ENCODE peak calls at places on chromosomes 7 and 10, in seven cellular contexts. One of them, this sample, is unnamed.

GRCh38 chr7:98760201-98760651 is 109.6 kb downstream of the TMEM130 start:
- DNase-seq in putamen: peak; percentile 28
- DNase-seq in skeletal muscle cell: no peak
- DNase-seq in HTR-8/SVneo: no peak
- DNase-seq in A549: no peak
- DNase-seq in neural crest cell: no peak
- DNase-seq in EH: peak; percentile 60
- DNase-seq in this sample: peak; percentile 13

GRCh38 chr7:127903913-127904705 is 127.1 kb downstream of the LRRC4 start:
- DNase-seq in putamen: no peak
- DNase-seq in skeletal muscle cell: no peak
- DNase-seq in HTR-8/SVneo: no peak
- DNase-seq in A549: no peak
- DNase-seq in neural crest cell: no peak
- DNase-seq in EH: no peak
- DNase-seq in this sample: no peak

GRCh38 chr10:72334196-72334831 is 20.4 kb downstream of the DNAJB12 start:
- DNase-seq in putamen: peak; percentile 83
- DNase-seq in skeletal muscle cell: peak; percentile 60
- DNase-seq in HTR-8/SVneo: no peak
- DNase-seq in A549: no peak
- DNase-seq in neural crest cell: peak; percentile 57
- DNase-seq in EH: no peak
- DNase-seq in this sample: no peak

GRCh38 chr10:2575460-2575859 is 491.9 kb upstream of the PFKP start:
- DNase-seq in putamen: no peak
- DNase-seq in skeletal muscle cell: no peak
- DNase-seq in HTR-8/SVneo: no peak
- DNase-seq in A549: no peak
- DNase-seq in neural crest cell: no peak
- DNase-seq in EH: no peak
- DNase-seq in this sample: no peak

GRCh38 chr10:113283189-113283588 is 269.7 kb upstream of the HABP2 start:
- DNase-seq in putamen: no peak
- DNase-seq in skeletal muscle cell: no peak
- DNase-seq in HTR-8/SVneo: no peak
- DNase-seq in A549: peak; percentile 27
- DNase-seq in neural crest cell: no peak
- DNase-seq in EH: no peak
- DNase-seq in this sample: no peak

GRCh38 chr10:50501478-50501877 is 122.3 kb downstream of the SGMS1 start:
- DNase-seq in putamen: no peak
- DNase-seq in skeletal muscle cell: peak; percentile 28
- DNase-seq in HTR-8/SVneo: peak; percentile 48
- DNase-seq in A549: no peak
- DNase-seq in neural crest cell: no peak
- DNase-seq in EH: peak; percentile 38
- DNase-seq in this sample: no peak

GRCh38 chr7:33539198-33539597 is 366.1 kb upstream of the BMPER start:
- DNase-seq in putamen: no peak
- DNase-seq in skeletal muscle cell: no peak
- DNase-seq in HTR-8/SVneo: no peak
- DNase-seq in A549: no peak
- DNase-seq in neural crest cell: no peak
- DNase-seq in EH: no peak
- DNase-seq in this sample: no peak

GRCh38 chr7:87369216-87369615 is 23.8 kb downstream of the CROT start:
- DNase-seq in putamen: no peak
- DNase-seq in skeletal muscle cell: no peak
- DNase-seq in HTR-8/SVneo: no peak
- DNase-seq in A549: no peak
- DNase-seq in neural crest cell: no peak
- DNase-seq in EH: no peak
- DNase-seq in this sample: no peak

GRCh38 chr7:113629244-113629643 is 289.6 kb downstream of the PPP1R3A start:
- DNase-seq in putamen: no peak
- DNase-seq in skeletal muscle cell: no peak
- DNase-seq in HTR-8/SVneo: no peak
- DNase-seq in A549: no peak
- DNase-seq in neural crest cell: no peak
- DNase-seq in EH: no peak
- DNase-seq in this sample: no peak

GRCh38 chr7:93690021-93690420 is 115.5 kb upstream of the CALCR start:
- DNase-seq in putamen: no peak
- DNase-seq in skeletal muscle cell: no peak
- DNase-seq in HTR-8/SVneo: no peak
- DNase-seq in A549: no peak
- DNase-seq in neural crest cell: no peak
- DNase-seq in EH: no peak
- DNase-seq in this sample: no peak

GRCh38 chr10:77144664-77145063 is 492.9 kb downstream of the KCNMA1 start:
- DNase-seq in putamen: no peak
- DNase-seq in skeletal muscle cell: no peak
- DNase-seq in HTR-8/SVneo: no peak
- DNase-seq in A549: no peak
- DNase-seq in neural crest cell: no peak
- DNase-seq in EH: no peak
- DNase-seq in this sample: no peak

GRCh38 chr7:141562036-141562435 is 10.8 kb downstream of the AGK start:
- DNase-seq in putamen: no peak
- DNase-seq in skeletal muscle cell: no peak
- DNase-seq in HTR-8/SVneo: no peak
- DNase-seq in A549: no peak
- DNase-seq in neural crest cell: no peak
- DNase-seq in EH: no peak
- DNase-seq in this sample: no peak

GRCh38 chr10:103889121-103889720 is 28.8 kb downstream of the STN1 start:
- DNase-seq in putamen: no peak
- DNase-seq in skeletal muscle cell: no peak
- DNase-seq in HTR-8/SVneo: no peak
- DNase-seq in A549: no peak
- DNase-seq in neural crest cell: no peak
- DNase-seq in EH: no peak
- DNase-seq in this sample: no peak

GRCh38 chr7:123494193-123494796 is 40.1 kb downstream of the IQUB start:
- DNase-seq in putamen: peak; percentile 12
- DNase-seq in skeletal muscle cell: no peak
- DNase-seq in HTR-8/SVneo: peak; percentile 7
- DNase-seq in A549: peak; percentile 20
- DNase-seq in neural crest cell: no peak
- DNase-seq in EH: peak; percentile 45
- DNase-seq in this sample: peak; percentile 1

GRCh38 chr7:6238309-6238925 is 34.0 kb downstream of the CYTH3 start:
- DNase-seq in putamen: no peak
- DNase-seq in skeletal muscle cell: no peak
- DNase-seq in HTR-8/SVneo: no peak
- DNase-seq in A549: no peak
- DNase-seq in neural crest cell: no peak
- DNase-seq in EH: no peak
- DNase-seq in this sample: no peak

GRCh38 chr7:124033093-124033806 is 383 bp upstream of the TMEM229A start:
- DNase-seq in putamen: peak; percentile 81
- DNase-seq in skeletal muscle cell: no peak
- DNase-seq in HTR-8/SVneo: no peak
- DNase-seq in A549: no peak
- DNase-seq in neural crest cell: peak; percentile 53
- DNase-seq in EH: no peak
- DNase-seq in this sample: no peak

GRCh38 chr7:81574723-81575326 is 195.0 kb downstream of the HGF start:
- DNase-seq in putamen: no peak
- DNase-seq in skeletal muscle cell: no peak
- DNase-seq in HTR-8/SVneo: no peak
- DNase-seq in A549: no peak
- DNase-seq in neural crest cell: no peak
- DNase-seq in EH: peak; percentile 41
- DNase-seq in this sample: no peak

GRCh38 chr7:48505061-48505460 is 333.8 kb downstream of the ABCA13 start:
- DNase-seq in putamen: no peak
- DNase-seq in skeletal muscle cell: no peak
- DNase-seq in HTR-8/SVneo: no peak
- DNase-seq in A549: no peak
- DNase-seq in neural crest cell: no peak
- DNase-seq in EH: no peak
- DNase-seq in this sample: no peak

GRCh38 chr7:17019106-17019505 is 137.3 kb upstream of the AGR3 start:
- DNase-seq in putamen: no peak
- DNase-seq in skeletal muscle cell: no peak
- DNase-seq in HTR-8/SVneo: no peak
- DNase-seq in A549: no peak
- DNase-seq in neural crest cell: no peak
- DNase-seq in EH: no peak
- DNase-seq in this sample: no peak

GRCh38 chr10:6445671-6446278 is 134.3 kb downstream of the PRKCQ start:
- DNase-seq in putamen: peak; percentile 68
- DNase-seq in skeletal muscle cell: no peak
- DNase-seq in HTR-8/SVneo: peak; percentile 24
- DNase-seq in A549: peak; percentile 25
- DNase-seq in neural crest cell: peak; percentile 29
- DNase-seq in EH: peak; percentile 25
- DNase-seq in this sample: peak; percentile 13

GRCh38 chr7:2546776-2547586 is 8.3 kb downstream of the BRAT1 start:
- DNase-seq in putamen: no peak
- DNase-seq in skeletal muscle cell: no peak
- DNase-seq in HTR-8/SVneo: no peak
- DNase-seq in A549: no peak
- DNase-seq in neural crest cell: no peak
- DNase-seq in EH: no peak
- DNase-seq in this sample: no peak

This sample was measured in HFFc6.